ENCODE peak calls at places on chromosomes 4 and X, in nine cellular contexts. V is prostate gland; Z is GM12892; L is cardiac fibroblast; F is activated CD4-positive, alpha-beta T cell treated with anti-CD3 and anti-CD28 coated beads, Interleukin-2, amount 10 ng/mL, durations not matched to agents 7 days and 5 days; O is effector CD4-positive, alpha-beta T cell; G is NCI-H748 treated with DMSO at 0.1 percent for 48 hours; W is Jurkat, Clone E6-1; A is globus pallidus. I is an unnamed sample.
A peak's percentile ranks its signal among the peaks of the same experiment; 100 is the strongest.

GRCh38 chrX:149527705-149528104 is 13.1 kb upstream of the EOLA1 start:
- DNase-seq in V (no peak), Z (no peak), L (peak; percentile 41), F (peak; percentile 37), O (no peak), G (peak; percentile 9), W (peak; percentile 37), A (no peak), I (no peak)

GRCh38 chrX:46551494-46552128 is 6.4 kb upstream of the ZNF674 start:
- DNase-seq in V (no peak), Z (no peak), L (peak; percentile 32), F (no peak), O (no peak), G (no peak), W (no peak), A (no peak), I (no peak)

GRCh38 chr4:152680988-152681731 is 1.4 kb upstream of the TMEM154 start:
- DNase-seq in V (no peak), Z (no peak), L (peak; percentile 42), F (no peak), O (no peak), G (peak; percentile 29), W (no peak), A (no peak), I (no peak)

GRCh38 chr4:112178731-112179130 is 33.5 kb downstream of the FAM241A start:
- DNase-seq in V (no peak), Z (no peak), L (no peak), F (no peak), O (no peak), G (no peak), W (no peak), A (no peak), I (no peak)

GRCh38 chr4:85556293-85556692 is 81.3 kb downstream of the ARHGAP24 start:
- DNase-seq in V (no peak), Z (no peak), L (no peak), F (no peak), O (no peak), G (no peak), W (no peak), A (no peak), I (no peak)

GRCh38 chr4:111556141-111556781 is 589.0 kb upstream of the FAM241A start:
- DNase-seq in V (no peak), Z (no peak), L (no peak), F (no peak), O (no peak), G (no peak), W (no peak), A (no peak), I (no peak)

GRCh38 chr4:13542577-13543042 is 1.7 kb downstream of the NKX3-2 start:
- DNase-seq in V (no peak), Z (no peak), L (no peak), F (no peak), O (no peak), G (no peak), W (no peak), A (no peak), I (no peak)

GRCh38 chrX:55924574-55924973 is 207.0 kb downstream of the RRAGB start:
- DNase-seq in V (no peak), Z (no peak), L (no peak), F (no peak), O (no peak), G (no peak), W (no peak), A (no peak), I (no peak)

GRCh38 chrX:48976086-48976485 is 4.4 kb upstream of the KCND1 start:
- DNase-seq in V (no peak), Z (no peak), L (no peak), F (no peak), O (no peak), G (no peak), W (no peak), A (no peak), I (no peak)

GRCh38 chr4:1309261-1310010 is 19.7 kb downstream of the MAEA start:
- DNase-seq in V (peak; percentile 85), Z (peak; percentile 58), L (peak; percentile 97), F (peak; percentile 57), O (peak; percentile 50), G (no peak), W (no peak), A (peak; percentile 93), I (peak; percentile 93)

GRCh38 chr4:153649572-153649991 is 34.5 kb upstream of the TLR2 start:
- DNase-seq in V (no peak), Z (no peak), L (no peak), F (peak; percentile 19), O (no peak), G (no peak), W (peak; percentile 58), A (no peak), I (no peak)

GRCh38 chr4:3339566-3339965 is 46.7 kb downstream of the RGS12 start:
- DNase-seq in V (no peak), Z (no peak), L (no peak), F (no peak), O (no peak), G (no peak), W (no peak), A (no peak), I (no peak)

GRCh38 chr4:157012781-157013180 is 41.2 kb upstream of the PDGFC start:
- DNase-seq in V (no peak), Z (no peak), L (peak; percentile 66), F (no peak), O (no peak), G (no peak), W (no peak), A (no peak), I (no peak)

GRCh38 chr4:188411805-188412204 is 272.6 kb downstream of the TRIML1 start:
- DNase-seq in V (no peak), Z (no peak), L (no peak), F (no peak), O (no peak), G (no peak), W (no peak), A (no peak), I (no peak)

GRCh38 chr4:186698028-186698427 is 25.6 kb downstream of the FAT1 start:
- DNase-seq in V (no peak), Z (no peak), L (no peak), F (no peak), O (no peak), G (no peak), W (no peak), A (no peak), I (no peak)

GRCh38 chr4:123786955-123787354 is 390.4 kb downstream of the SPRY1 start:
- DNase-seq in V (no peak), Z (no peak), L (peak; percentile 60), F (no peak), O (no peak), G (no peak), W (no peak), A (no peak), I (no peak)

GRCh38 chr4:6470502-6471302 is 1.7 kb downstream of the PPP2R2C start:
- DNase-seq in V (peak; percentile 33), Z (no peak), L (peak; percentile 41), F (peak; percentile 5), O (no peak), G (no peak), W (no peak), A (peak; percentile 79), I (peak; percentile 46)

GRCh38 chrX:143934542-143934941 is 50.7 kb downstream of the UBE2NL start:
- DNase-seq in V (no peak), Z (no peak), L (peak; percentile 0), F (no peak), O (no peak), G (no peak), W (no peak), A (no peak), I (no peak)

GRCh38 chr4:175935016-175935661 is 123.1 kb upstream of the GPM6A start:
- DNase-seq in V (no peak), Z (no peak), L (no peak), F (no peak), O (no peak), G (peak; percentile 7), W (no peak), A (no peak), I (no peak)

GRCh38 chrX:114774691-114775090 is 190.8 kb downstream of the HTR2C start:
- DNase-seq in V (no peak), Z (no peak), L (peak; percentile 3), F (no peak), O (no peak), G (no peak), W (no peak), A (no peak), I (no peak)

GRCh38 chrX:21940356-21940829 is at the start of gene SMS:
- DNase-seq in V (peak; percentile 58), Z (peak; percentile 40), L (peak; percentile 81), F (peak; percentile 33), O (peak; percentile 26), G (peak; percentile 65), W (peak; percentile 18), A (peak; percentile 52), I (peak; percentile 77)

GRCh38 chr4:717601-718320 is 12.1 kb downstream of the PCGF3 start:
- DNase-seq in V (no peak), Z (no peak), L (no peak), F (no peak), O (no peak), G (no peak), W (no peak), A (no peak), I (no peak)

GRCh38 chr4:86280246-86280645 is 79.6 kb downstream of the MAPK10 start:
- DNase-seq in V (no peak), Z (no peak), L (no peak), F (no peak), O (no peak), G (no peak), W (no peak), A (no peak), I (no peak)

I was measured in right lobe of liver.